ENCODE peak calls at places on chromosomes 5 and 9, in four cellular contexts. One of them, this sample, is unnamed.

GRCh38 chr9:5633243-5633642 is 4.3 kb downstream of the RIC1 start:
- DNase-seq in neural progenitor cell: no peak
- DNase-seq in fibroblast of lung: no peak
- DNase-seq in mesendoderm: peak; percentile 44
- DNase-seq in this sample: peak; percentile 49

GRCh38 chr5:126851441-126852103 is 74.6 kb downstream of the LMNB1 start:
- DNase-seq in neural progenitor cell: no peak
- DNase-seq in fibroblast of lung: no peak
- DNase-seq in mesendoderm: no peak
- DNase-seq in this sample: no peak

GRCh38 chr5:140251527-140251973 is 51.4 kb downstream of the PFDN1 start:
- DNase-seq in neural progenitor cell: no peak
- DNase-seq in fibroblast of lung: peak; percentile 44
- DNase-seq in mesendoderm: peak; percentile 81
- DNase-seq in this sample: peak; percentile 72

GRCh38 chr9:18256574-18256973 is 217.4 kb upstream of the ADAMTSL1 start:
- DNase-seq in fibroblast of lung: peak; percentile 55
- DNase-seq in neural progenitor cell: no peak
- DNase-seq in mesendoderm: peak; percentile 50
- DNase-seq in this sample: no peak

GRCh38 chr5:59542841-59543825 is 350.4 kb downstream of the PDE4D start:
- DNase-seq in mesendoderm: no peak
- DNase-seq in fibroblast of lung: peak; percentile 62
- DNase-seq in neural progenitor cell: peak; percentile 16
- DNase-seq in this sample: no peak

GRCh38 chr9:97740848-97741821 is 44.0 kb upstream of the XPA start:
- DNase-seq in neural progenitor cell: peak; percentile 92
- DNase-seq in mesendoderm: peak; percentile 89
- DNase-seq in fibroblast of lung: peak; percentile 44
- DNase-seq in this sample: peak; percentile 67

GRCh38 chr9:136974834-136975535 is 2.3 kb upstream of the PTGDS start:
- DNase-seq in fibroblast of lung: no peak
- DNase-seq in neural progenitor cell: no peak
- DNase-seq in mesendoderm: no peak
- DNase-seq in this sample: no peak

GRCh38 chr5:24642022-24642421 is 2.8 kb downstream of the CDH10 start:
- DNase-seq in neural progenitor cell: peak; percentile 18
- DNase-seq in mesendoderm: peak; percentile 46
- DNase-seq in fibroblast of lung: peak; percentile 26
- DNase-seq in this sample: peak; percentile 57

GRCh38 chr9:109907400-109907799 is 127.4 kb downstream of the PALM2AKAP2 start:
- DNase-seq in mesendoderm: no peak
- DNase-seq in neural progenitor cell: peak; percentile 15
- DNase-seq in fibroblast of lung: no peak
- DNase-seq in this sample: no peak

GRCh38 chr9:83199240-83199639 is 136.3 kb upstream of the RASEF start:
- DNase-seq in neural progenitor cell: peak; percentile 71
- DNase-seq in mesendoderm: peak; percentile 46
- DNase-seq in fibroblast of lung: peak; percentile 19
- DNase-seq in this sample: peak; percentile 79

GRCh38 chr9:129281506-129282145 is 103.6 kb upstream of the IER5L start:
- DNase-seq in fibroblast of lung: no peak
- DNase-seq in neural progenitor cell: no peak
- DNase-seq in mesendoderm: no peak
- DNase-seq in this sample: no peak

GRCh38 chr5:177086918-177087706 is 397 bp downstream of the FGFR4 start:
- DNase-seq in fibroblast of lung: peak; percentile 42
- DNase-seq in mesendoderm: peak; percentile 87
- DNase-seq in neural progenitor cell: peak; percentile 84
- DNase-seq in this sample: peak; percentile 38

GRCh38 chr5:132768485-132768868 is 8.6 kb downstream of the SEPTIN8 start:
- DNase-seq in fibroblast of lung: no peak
- DNase-seq in mesendoderm: no peak
- DNase-seq in neural progenitor cell: no peak
- DNase-seq in this sample: no peak

GRCh38 chr5:60497706-60498500 is 202.1 kb downstream of the DEPDC1B start:
- DNase-seq in mesendoderm: no peak
- DNase-seq in neural progenitor cell: no peak
- DNase-seq in fibroblast of lung: peak; percentile 5
- DNase-seq in this sample: peak; percentile 16

GRCh38 chr5:102014371-102014770 is 281.7 kb downstream of the SLCO4C1 start:
- DNase-seq in fibroblast of lung: no peak
- DNase-seq in neural progenitor cell: no peak
- DNase-seq in mesendoderm: no peak
- DNase-seq in this sample: no peak

GRCh38 chr9:130287736-130288135 is 22.2 kb downstream of the HMCN2 start:
- DNase-seq in mesendoderm: no peak
- DNase-seq in fibroblast of lung: no peak
- DNase-seq in neural progenitor cell: no peak
- DNase-seq in this sample: no peak

GRCh38 chr9:133632806-133633680 is 3.1 kb upstream of the DBH start:
- DNase-seq in mesendoderm: no peak
- DNase-seq in neural progenitor cell: no peak
- DNase-seq in fibroblast of lung: no peak
- DNase-seq in this sample: no peak
- H3K9ac ChIP-seq in mesendoderm: no peak overlapping the region
- H3K9ac ChIP-seq in neural progenitor cell: no peak overlapping the region
- H3K9ac ChIP-seq in fibroblast of lung: no peak overlapping the region
- H3K9ac ChIP-seq in this sample: no peak overlapping the region

DNA sequence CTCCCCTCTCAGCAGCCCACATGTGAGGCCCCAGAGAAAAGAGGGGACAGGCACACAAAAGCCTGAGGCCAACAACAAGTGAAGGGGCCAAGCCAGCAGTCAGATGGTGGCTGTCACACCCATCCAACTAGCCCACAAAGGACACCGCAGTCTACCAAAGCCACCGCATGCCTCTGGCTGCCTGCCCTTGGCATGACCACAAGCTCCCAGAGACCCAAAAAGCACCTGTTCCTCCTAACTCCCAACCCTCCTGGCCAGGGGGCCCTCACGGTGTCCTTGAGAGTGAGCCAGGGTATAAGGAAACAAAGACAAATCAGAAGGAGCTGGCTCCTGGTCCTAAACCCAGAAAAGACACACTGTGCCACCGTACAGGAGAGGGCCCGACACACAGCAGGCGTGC is 77.8 kb upstream of the LRRTM2 start:
- DNase-seq in fibroblast of lung: no peak
- DNase-seq in mesendoderm: no peak
- DNase-seq in neural progenitor cell: no peak
- DNase-seq in this sample: no peak
- H3K4me3 ChIP-seq in fibroblast of lung: no peak overlapping the region
- H3K4me3 ChIP-seq in mesendoderm: no peak overlapping the region
- H3K4me3 ChIP-seq in neural progenitor cell: no peak overlapping the region
- H3K4me3 ChIP-seq in this sample: no peak overlapping the region

GRCh38 chr5:172904312-172904642 is 54.9 kb upstream of the RPL26L1 start:
- DNase-seq in fibroblast of lung: no peak
- DNase-seq in mesendoderm: no peak
- DNase-seq in neural progenitor cell: no peak
- DNase-seq in this sample: no peak

GRCh38 chr5:172905771-172906170 is 53.5 kb upstream of the RPL26L1 start:
- DNase-seq in fibroblast of lung: no peak
- DNase-seq in mesendoderm: peak; percentile 70
- DNase-seq in neural progenitor cell: peak; percentile 24
- DNase-seq in this sample: no peak

GRCh38 chr5:172906436-172906835 is 52.8 kb upstream of the RPL26L1 start:
- DNase-seq in mesendoderm: peak; percentile 60
- DNase-seq in neural progenitor cell: no peak
- DNase-seq in fibroblast of lung: peak; percentile 54
- DNase-seq in this sample: no peak

GRCh38 chr5:172904643-172905345 is 54.4 kb upstream of the RPL26L1 start:
- DNase-seq in fibroblast of lung: peak; percentile 79
- DNase-seq in mesendoderm: peak; percentile 93
- DNase-seq in neural progenitor cell: no peak
- DNase-seq in this sample: peak; percentile 61

DNA sequence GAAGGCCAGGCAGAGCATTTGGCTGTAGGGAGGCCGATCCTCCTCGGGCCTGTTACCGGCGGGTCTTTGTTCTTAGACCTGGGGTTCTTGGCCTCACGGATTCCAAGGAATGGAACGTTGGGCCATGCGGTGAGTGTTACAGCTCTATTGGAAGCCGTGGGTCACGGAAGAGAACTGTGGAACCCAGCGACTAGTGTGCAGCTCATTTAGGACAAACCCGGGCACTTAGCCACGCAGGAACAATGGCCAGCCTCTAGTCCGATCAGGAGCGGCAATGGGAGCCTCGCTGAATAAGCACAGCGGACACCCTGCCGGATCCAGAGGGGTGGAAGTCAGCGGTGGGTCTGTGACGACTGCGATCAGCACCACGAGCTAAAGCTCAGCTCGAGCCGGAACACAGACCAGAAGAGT is 53.9 kb upstream of the RPL26L1 start:
- DNase-seq in fibroblast of lung: no peak
- DNase-seq in neural progenitor cell: no peak
- DNase-seq in mesendoderm: no peak
- DNase-seq in this sample: no peak
- H3K4me1 ChIP-seq in fibroblast of lung: peaks cover 49% of the 10 kb centered on the region
- H3K4me1 ChIP-seq in neural progenitor cell: peaks cover 14% of the 10 kb centered on the region
- H3K4me1 ChIP-seq in mesendoderm: peaks cover 3% of the 10 kb centered on the region
- H3K4me1 ChIP-seq in this sample: peaks cover 57% of the 10 kb centered on the region

DNA sequence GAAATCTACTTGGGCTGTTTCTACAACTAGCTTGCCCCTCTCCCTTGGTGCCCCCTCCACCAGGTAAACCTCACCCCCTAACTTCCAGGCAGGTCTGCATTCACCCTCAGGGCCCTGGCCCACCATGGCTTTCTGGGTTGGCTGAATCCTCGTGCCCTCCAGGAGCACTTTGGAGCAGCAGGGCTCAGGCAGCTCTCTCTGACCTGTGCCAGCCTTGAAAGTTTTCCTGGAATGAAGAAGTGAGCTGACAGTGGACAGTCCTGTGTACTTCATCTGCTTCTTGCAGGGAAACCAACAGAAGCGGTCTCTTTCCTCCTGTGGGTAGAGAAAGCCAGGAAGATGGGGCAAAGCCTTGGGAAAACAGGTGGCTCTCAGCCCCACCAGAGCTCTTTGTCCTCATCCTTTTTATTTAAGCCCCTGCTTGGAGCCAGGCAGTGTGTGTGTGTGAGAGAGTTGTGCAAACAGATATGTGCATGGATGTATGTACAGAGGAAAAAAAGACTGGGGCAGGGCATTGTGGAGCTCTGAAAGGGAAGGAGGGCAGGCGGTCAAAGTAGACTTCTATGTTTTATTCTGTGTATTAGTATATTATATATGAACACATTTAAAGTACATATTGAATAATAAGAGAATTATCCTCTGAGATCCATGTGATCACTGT is 62.3 kb upstream of the SPRY4 start:
- DNase-seq in fibroblast of lung: no peak
- DNase-seq in neural progenitor cell: no peak
- DNase-seq in mesendoderm: no peak
- DNase-seq in this sample: no peak
- H3K9ac ChIP-seq in fibroblast of lung: no peak overlapping the region
- H3K9ac ChIP-seq in neural progenitor cell: no peak overlapping the region
- H3K9ac ChIP-seq in mesendoderm: peak overlapping the region; percentile 41
- H3K9ac ChIP-seq in this sample: no peak overlapping the region

This sample was measured in adipocyte.